ENCODE peak calls at places on chromosomes 12 and 14, in five cellular contexts. One of them, this sample, is unnamed.

GRCh38 chr12:69501154-69501895 is 31.1 kb downstream of the FRS2 start:
- DNase-seq in stromal cell of bone marrow: no peak
- DNase-seq in NCI-H2081: no peak
- DNase-seq in GM04503: no peak
- DNase-seq in adipocyte: peak; percentile 45
- DNase-seq in this sample: peak; percentile 76

GRCh38 chr12:53097207-53097563 is 282 bp upstream of the IGFBP6 start:
- DNase-seq in stromal cell of bone marrow: peak; percentile 33
- DNase-seq in adipocyte: peak; percentile 58
- DNase-seq in NCI-H2081: peak; percentile 31
- DNase-seq in GM04503: no peak
- DNase-seq in this sample: peak; percentile 64

GRCh38 chr14:73049428-73049827 is 8.9 kb upstream of the RBM25 start:
- DNase-seq in stromal cell of bone marrow: no peak
- DNase-seq in adipocyte: no peak
- DNase-seq in NCI-H2081: no peak
- DNase-seq in GM04503: no peak
- DNase-seq in this sample: no peak

GRCh38 chr12:104522985-104523719 is 66.4 kb downstream of the CHST11 start:
- DNase-seq in NCI-H2081: no peak
- DNase-seq in GM04503: no peak
- DNase-seq in adipocyte: peak; percentile 24
- DNase-seq in stromal cell of bone marrow: no peak
- DNase-seq in this sample: peak; percentile 39

GRCh38 chr12:57772429-57773322 is at the start of gene EEF1AKMT3:
- DNase-seq in GM04503: no peak
- DNase-seq in adipocyte: peak; percentile 75
- DNase-seq in stromal cell of bone marrow: peak; percentile 26
- DNase-seq in NCI-H2081: peak; percentile 36
- DNase-seq in this sample: peak; percentile 79

GRCh38 chr14:50109342-50109741 is 7.0 kb downstream of the VCPKMT start:
- DNase-seq in stromal cell of bone marrow: no peak
- DNase-seq in GM04503: no peak
- DNase-seq in adipocyte: peak; percentile 44
- DNase-seq in NCI-H2081: peak; percentile 9
- DNase-seq in this sample: peak; percentile 61

GRCh38 chr12:24903305-24904088 is 45.4 kb downstream of the BCAT1 start:
- DNase-seq in stromal cell of bone marrow: no peak
- DNase-seq in NCI-H2081: no peak
- DNase-seq in GM04503: no peak
- DNase-seq in adipocyte: no peak
- DNase-seq in this sample: peak; percentile 53

GRCh38 chr12:54579696-54580333 is 8.6 kb downstream of the PPP1R1A start:
- DNase-seq in GM04503: no peak
- DNase-seq in NCI-H2081: peak; percentile 47
- DNase-seq in stromal cell of bone marrow: peak; percentile 55
- DNase-seq in adipocyte: peak; percentile 90
- DNase-seq in this sample: peak; percentile 80

GRCh38 chr12:1878695-1879094 is 39.8 kb downstream of the CACNA2D4 start:
- DNase-seq in adipocyte: no peak
- DNase-seq in GM04503: no peak
- DNase-seq in NCI-H2081: no peak
- DNase-seq in stromal cell of bone marrow: no peak
- DNase-seq in this sample: no peak

GRCh38 chr12:50314629-50315312 is 31.5 kb upstream of the LIMA1 start:
- DNase-seq in stromal cell of bone marrow: peak; percentile 39
- DNase-seq in NCI-H2081: no peak
- DNase-seq in GM04503: no peak
- DNase-seq in adipocyte: peak; percentile 83
- DNase-seq in this sample: peak; percentile 62

GRCh38 chr12:45934956-45935355 is 55.4 kb downstream of the SCAF11 start:
- DNase-seq in GM04503: no peak
- DNase-seq in stromal cell of bone marrow: no peak
- DNase-seq in adipocyte: no peak
- DNase-seq in NCI-H2081: peak; percentile 86
- DNase-seq in this sample: no peak

GRCh38 chr12:101021911-101022388 is 188.1 kb downstream of the SLC5A8 start:
- DNase-seq in stromal cell of bone marrow: peak; percentile 87
- DNase-seq in adipocyte: peak; percentile 89
- DNase-seq in GM04503: peak; percentile 95
- DNase-seq in NCI-H2081: no peak
- DNase-seq in this sample: peak; percentile 96

GRCh38 chr12:101698782-101699347 is 1.4 kb downstream of the CHPT1 start:
- DNase-seq in adipocyte: peak; percentile 38
- DNase-seq in stromal cell of bone marrow: no peak
- DNase-seq in GM04503: no peak
- DNase-seq in NCI-H2081: no peak
- DNase-seq in this sample: peak; percentile 39

GRCh38 chr12:56084958-56085543 is 5.1 kb downstream of the ERBB3 start:
- DNase-seq in NCI-H2081: no peak
- DNase-seq in adipocyte: no peak
- DNase-seq in GM04503: no peak
- DNase-seq in stromal cell of bone marrow: no peak
- DNase-seq in this sample: peak; percentile 17

GRCh38 chr12:55727643-55728184 is 1.1 kb downstream of the CD63 start:
- DNase-seq in NCI-H2081: no peak
- DNase-seq in GM04503: no peak
- DNase-seq in stromal cell of bone marrow: no peak
- DNase-seq in adipocyte: peak; percentile 65
- DNase-seq in this sample: peak; percentile 91

GRCh38 chr14:56874375-56874774 is 64.1 kb upstream of the OTX2 start:
- DNase-seq in GM04503: no peak
- DNase-seq in stromal cell of bone marrow: no peak
- DNase-seq in adipocyte: no peak
- DNase-seq in NCI-H2081: peak; percentile 59
- DNase-seq in this sample: peak; percentile 2

GRCh38 chr12:103773109-103773905 is 67.7 kb downstream of the NT5DC3 start:
- DNase-seq in adipocyte: no peak
- DNase-seq in stromal cell of bone marrow: no peak
- DNase-seq in GM04503: no peak
- DNase-seq in NCI-H2081: no peak
- DNase-seq in this sample: no peak

GRCh38 chr14:37515761-37516160 is 79.3 kb downstream of the FOXA1 start:
- DNase-seq in stromal cell of bone marrow: no peak
- DNase-seq in NCI-H2081: no peak
- DNase-seq in adipocyte: no peak
- DNase-seq in GM04503: no peak
- DNase-seq in this sample: no peak

GRCh38 chr12:123961585-123961984 is 11.0 kb downstream of the CCDC92 start:
- DNase-seq in adipocyte: no peak
- DNase-seq in stromal cell of bone marrow: no peak
- DNase-seq in GM04503: no peak
- DNase-seq in NCI-H2081: no peak
- DNase-seq in this sample: no peak

GRCh38 chr14:75279153-75279738 is 618 bp downstream of the FOS start:
- DNase-seq in NCI-H2081: peak; percentile 16
- DNase-seq in adipocyte: peak; percentile 70
- DNase-seq in stromal cell of bone marrow: peak; percentile 40
- DNase-seq in GM04503: no peak
- DNase-seq in this sample: peak; percentile 83

This sample was measured in GM23248.